ENCODE peak calls at places on chromosomes 12 and 14, in ten cellular contexts. L is body of pancreas; N is keratinocyte; P is CD8-positive, alpha-beta memory T cell; B is dorsolateral prefrontal cortex; W is naive thymus-derived CD4-positive, alpha-beta T cell; F is GM23338; H is IMR-90; Z is astrocyte; X is psoas muscle. A is an unnamed sample.

GRCh38 chr12:116274552-116275375 is 2.7 kb downstream of the MED13L start:
- DNase-seq in L (no peak), N (no peak), P (no peak), B (no peak), W (no peak), F (no peak), H (no peak), Z (no peak), X (no peak), A (no peak)

GRCh38 chr12:22321620-22322019 is 12.9 kb downstream of the ST8SIA1 start:
- DNase-seq in L (no peak), N (no peak), P (peak), B (no peak), W (no peak), F (peak), H (no peak), Z (no peak), X (no peak), A (no peak)

GRCh38 chr14:87888136-87888999 is 104.6 kb downstream of the GALC start:
- DNase-seq in L (peak), N (no peak), P (no peak), B (no peak), W (no peak), F (peak), H (no peak), Z (no peak), X (no peak), A (no peak)

GRCh38 chr12:94208433-94208921 is 60.1 kb downstream of the PLXNC1 start:
- DNase-seq in L (no peak), N (no peak), P (no peak), B (no peak), W (no peak), F (no peak), H (no peak), Z (no peak), X (no peak), A (no peak)

GRCh38 chr12:64621257-64621942 is 11.1 kb downstream of the RASSF3 start:
- DNase-seq in L (no peak), N (no peak), P (no peak), B (no peak), W (no peak), F (no peak), H (peak), Z (peak), X (no peak), A (no peak)

GRCh38 chr12:114902665-114903393 is 218.9 kb upstream of the TBX3 start:
- DNase-seq in L (no peak), N (no peak), P (no peak), B (no peak), W (no peak), F (no peak), H (peak), Z (peak), X (no peak), A (no peak)

GRCh38 chr12:89960011-89960507 is 251.4 kb upstream of the ATP2B1 start:
- DNase-seq in L (no peak), N (peak), P (no peak), B (no peak), W (no peak), F (no peak), H (peak), Z (peak), X (no peak), A (no peak)

GRCh38 chr14:36293824-36294223 is 26.6 kb downstream of the MBIP start:
- DNase-seq in L (no peak), N (no peak), P (no peak), B (no peak), W (no peak), F (no peak), H (peak), Z (peak), X (no peak), A (no peak)

GRCh38 chr12:3154006-3154405 is 76.8 kb downstream of the TSPAN9 start:
- DNase-seq in L (no peak), N (no peak), P (peak), B (no peak), W (no peak), F (no peak), H (no peak), Z (no peak), X (peak), A (no peak)

GRCh38 chr12:185197-185955 is 28.6 kb downstream of the SLC6A12 start:
- DNase-seq in L (no peak), N (no peak), P (no peak), B (no peak), W (no peak), F (no peak), H (no peak), Z (no peak), X (peak), A (no peak)

GRCh38 chr12:84585996-84586395 is 326.6 kb downstream of the SLC6A15 start:
- DNase-seq in L (no peak), N (no peak), P (no peak), B (no peak), W (no peak), F (no peak), H (peak), Z (peak), X (no peak), A (no peak)

GRCh38 chr14:71628433-71628832 is 303.8 kb upstream of the RGS6 start:
- DNase-seq in L (no peak), N (no peak), P (no peak), B (no peak), W (no peak), F (no peak), H (no peak), Z (no peak), X (no peak), A (no peak)

GRCh38 chr14:52992236-52992635 is 41.4 kb upstream of the FERMT2 start:
- DNase-seq in L (no peak), N (no peak), P (no peak), B (no peak), W (no peak), F (no peak), H (no peak), Z (no peak), X (no peak), A (no peak)

GRCh38 chr14:90427848-90428426 is 31.1 kb downstream of the CALM1 start:
- DNase-seq in L (no peak), N (no peak), P (no peak), B (no peak), W (no peak), F (no peak), H (no peak), Z (no peak), X (no peak), A (no peak)

GRCh38 chr14:81441626-81442134 is 41.6 kb upstream of the STON2 start:
- DNase-seq in L (no peak), N (no peak), P (no peak), B (no peak), W (no peak), F (no peak), H (no peak), Z (no peak), X (no peak), A (no peak)

GRCh38 chr14:70654609-70655008 is 12.9 kb downstream of the TTC9 start:
- DNase-seq in L (no peak), N (no peak), P (no peak), B (no peak), W (no peak), F (no peak), H (no peak), Z (no peak), X (no peak), A (no peak)

GRCh38 chr14:77794357-77794756 is 5.6 kb upstream of the ADCK1 start:
- DNase-seq in L (no peak), N (no peak), P (no peak), B (no peak), W (no peak), F (no peak), H (no peak), Z (no peak), X (no peak), A (no peak)

GRCh38 chr14:104432611-104433231 is 146.8 kb upstream of the C14orf180 start:
- DNase-seq in L (no peak), N (no peak), P (peak), B (peak), W (no peak), F (no peak), H (no peak), Z (no peak), X (no peak), A (no peak)

GRCh38 chr12:20289512-20289911 is 78.8 kb upstream of the PDE3A start:
- DNase-seq in L (no peak), N (no peak), P (no peak), B (no peak), W (no peak), F (no peak), H (no peak), Z (no peak), X (no peak), A (no peak)

GRCh38 chr12:59808317-59808910 is 212.6 kb downstream of the SLC16A7 start:
- DNase-seq in L (no peak), N (no peak), P (no peak), B (no peak), W (peak), F (peak), H (peak), Z (peak), X (no peak), A (no peak)

GRCh38 chr14:21405097-21405496 is 21.3 kb upstream of the SUPT16H start:
- DNase-seq in L (no peak), N (no peak), P (no peak), B (no peak), W (no peak), F (no peak), H (no peak), Z (no peak), X (no peak), A (no peak)

GRCh38 chr12:22728989-22729388 is 104.0 kb downstream of the ETNK1 start:
- DNase-seq in L (no peak), N (no peak), P (no peak), B (no peak), W (no peak), F (peak), H (no peak), Z (peak), X (no peak), A (no peak)

GRCh38 chr14:70748422-70748821 is 60.9 kb downstream of the MAP3K9 start:
- DNase-seq in L (no peak), N (no peak), P (no peak), B (no peak), W (no peak), F (no peak), H (no peak), Z (peak), X (no peak), A (no peak)

GRCh38 chr14:90649096-90649495 is 167.1 kb downstream of the TTC7B start:
- DNase-seq in L (no peak), N (no peak), P (no peak), B (no peak), W (no peak), F (peak), H (peak), Z (peak), X (no peak), A (no peak)

GRCh38 chr12:26373606-26374495 is 178.5 kb downstream of the SSPN start:
- DNase-seq in L (no peak), N (peak), P (no peak), B (no peak), W (no peak), F (no peak), H (no peak), Z (peak), X (no peak), A (no peak)

GRCh38 chr12:108629824-108630476 is 3.7 kb downstream of the SELPLG start:
- DNase-seq in L (no peak), N (peak), P (peak), B (no peak), W (peak), F (no peak), H (peak), Z (peak), X (no peak), A (peak)

GRCh38 chr12:41663487-41664258 is 475.6 kb downstream of the PDZRN4 start:
- DNase-seq in L (no peak), N (no peak), P (no peak), B (no peak), W (no peak), F (peak), H (peak), Z (peak), X (no peak), A (no peak)

GRCh38 chr14:59707778-59708635 is 131.4 kb upstream of the CCDC175 start:
- DNase-seq in L (no peak), N (no peak), P (no peak), B (no peak), W (no peak), F (no peak), H (no peak), Z (no peak), X (no peak), A (no peak)

GRCh38 chr12:103334447-103334846 is 161.3 kb downstream of the C12orf42 start:
- DNase-seq in L (no peak), N (no peak), P (no peak), B (no peak), W (no peak), F (no peak), H (no peak), Z (no peak), X (no peak), A (no peak)

GRCh38 chr14:99655521-99655920 is 10.6 kb downstream of the HHIPL1 start:
- DNase-seq in L (no peak), N (no peak), P (no peak), B (no peak), W (no peak), F (no peak), H (peak), Z (peak), X (no peak), A (no peak)

DNA sequence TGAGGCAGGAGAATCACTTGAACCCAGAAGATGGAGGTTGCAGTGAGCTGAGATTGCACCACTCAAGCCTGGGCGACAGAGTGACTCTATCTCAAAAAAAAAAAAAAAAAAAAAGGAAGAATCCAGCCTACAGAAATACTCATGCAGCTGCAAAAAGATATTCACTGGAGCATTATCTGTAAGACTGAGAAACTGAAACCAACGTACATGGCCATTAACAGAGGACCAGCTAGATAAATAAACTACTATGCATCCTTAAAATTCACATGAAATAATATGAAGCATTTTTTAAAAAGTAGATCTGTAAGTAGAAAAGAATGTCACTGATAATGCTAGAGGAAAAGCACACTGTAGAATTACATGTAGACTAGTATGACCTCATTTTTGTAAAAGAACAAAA is 3.5 kb downstream of the SLC7A7 start:
- DNase-seq in L (no peak), N (no peak), P (no peak), B (no peak), W (no peak), F (no peak), H (peak), Z (no peak), X (no peak), A (no peak)
- H3K27ac ChIP-seq in L (no peak), N (no peak), P (no peak), B (no peak), W (no peak), F (no peak), H (no peak), Z (no peak), X (no peak), A (no peak)

GRCh38 chr12:121514184-121514742 is 66.6 kb downstream of the KDM2B start:
- DNase-seq in L (no peak), N (no peak), P (no peak), B (no peak), W (no peak), F (no peak), H (no peak), Z (no peak), X (no peak), A (no peak)
- H3K4me3 ChIP-seq in L (no peak), N (no peak), P (no peak), B (no peak), W (no peak), F (no peak), H (no peak), Z (no peak), X (no peak), A (no peak)

DNA sequence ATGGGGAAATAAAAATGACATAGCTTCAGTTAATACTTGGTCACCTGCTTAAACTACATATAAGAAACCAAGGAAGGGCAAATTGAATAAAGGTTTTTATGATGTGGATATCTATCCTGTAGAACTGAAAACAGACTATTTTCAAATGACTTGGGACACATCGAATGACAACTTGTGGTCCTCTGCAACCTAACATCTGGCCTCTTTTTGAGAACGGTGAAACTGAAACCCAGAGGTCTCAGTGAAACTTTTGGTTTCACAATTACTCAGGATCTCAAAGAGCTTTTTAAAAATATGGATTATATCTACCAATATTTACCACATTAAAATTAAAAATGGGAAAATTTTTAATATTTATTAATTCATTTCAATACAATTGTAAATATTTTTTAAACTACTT is 65.2 kb downstream of the PPP2R5E start:
- DNase-seq in L (no peak), N (no peak), P (no peak), B (no peak), W (no peak), F (no peak), H (no peak), Z (no peak), X (no peak), A (no peak)
- H3K27ac ChIP-seq in L (no peak), N (no peak), P (no peak), B (no peak), W (no peak), F (no peak), H (no peak), Z (no peak), X (no peak), A (no peak)

DNA sequence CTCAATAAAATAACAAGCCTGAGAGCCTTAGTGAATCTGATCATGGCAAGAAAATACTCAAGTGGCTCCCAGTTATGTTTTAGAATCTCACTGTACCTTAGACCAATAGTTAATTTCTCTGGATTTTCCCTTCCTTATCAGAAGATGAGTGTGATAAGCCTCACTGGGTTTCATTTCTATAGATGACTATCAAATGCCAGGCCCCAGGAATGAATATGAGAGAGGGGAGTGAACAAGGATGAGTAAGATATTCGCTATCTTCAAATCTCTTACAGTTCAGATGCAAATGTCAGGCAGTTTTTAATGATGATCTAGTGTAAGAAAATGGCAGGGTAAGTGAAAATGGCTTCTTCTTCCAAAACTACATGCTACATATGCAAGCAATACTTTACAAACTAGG is 26.1 kb upstream of the OR10P1 start:
- DNase-seq in L (no peak), N (no peak), P (no peak), B (no peak), W (no peak), F (no peak), H (no peak), Z (no peak), X (no peak), A (no peak)
- H3K4me3 ChIP-seq in L (no peak), N (no peak), P (no peak), B (no peak), W (no peak), F (no peak), H (no peak), Z (no peak), X (no peak), A (no peak)

GRCh38 chr14:68363401-68363800 is 429.5 kb downstream of the ZFP36L1 start:
- DNase-seq in L (no peak), N (no peak), P (no peak), B (no peak), W (no peak), F (peak), H (no peak), Z (no peak), X (no peak), A (no peak)

GRCh38 chr14:68364823-68365222 is 428.0 kb downstream of the ZFP36L1 start:
- DNase-seq in L (no peak), N (no peak), P (no peak), B (no peak), W (no peak), F (peak), H (no peak), Z (peak), X (no peak), A (no peak)

GRCh38 chr14:68365228-68365627 is 427.6 kb downstream of the ZFP36L1 start:
- DNase-seq in L (no peak), N (peak), P (no peak), B (no peak), W (no peak), F (no peak), H (peak), Z (peak), X (no peak), A (no peak)

GRCh38 chr14:68362841-68363240 is 430.0 kb downstream of the ZFP36L1 start:
- DNase-seq in L (no peak), N (no peak), P (no peak), B (no peak), W (no peak), F (no peak), H (no peak), Z (no peak), X (no peak), A (no peak)

GRCh38 chr14:68363841-68364711 is 428.8 kb downstream of the ZFP36L1 start:
- DNase-seq in L (no peak), N (no peak), P (no peak), B (peak), W (no peak), F (peak), H (peak), Z (peak), X (peak), A (no peak)
- H3K27ac ChIP-seq in L (peak), N (no peak), P (no peak), B (peak), W (no peak), F (peak), H (no peak), Z (peak), X (peak), A (no peak)

DNA sequence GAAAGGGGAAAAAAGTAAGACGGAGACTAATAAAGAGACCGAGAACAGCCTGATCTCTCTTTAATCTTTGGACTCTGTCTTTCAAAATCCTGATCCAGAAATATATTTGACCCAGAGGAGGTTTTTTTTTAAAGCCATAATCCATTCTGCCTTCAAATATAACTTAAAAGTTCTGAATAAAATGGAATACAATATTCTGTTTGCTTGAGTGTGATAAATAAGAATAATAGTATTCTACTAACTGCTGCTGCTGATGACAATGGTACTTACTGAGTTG is 1196.0 kb downstream of the GALC start:
- DNase-seq in L (no peak), N (no peak), P (no peak), B (no peak), W (no peak), F (no peak), H (no peak), Z (no peak), X (no peak), A (no peak)
- H3K4me3 ChIP-seq in L (no peak), N (no peak), P (no peak), B (no peak), W (no peak), F (no peak), H (no peak), Z (no peak), X (no peak), A (no peak)

GRCh38 chr14:95057147-95057546 is 100.2 kb downstream of the DICER1 start:
- DNase-seq in L (no peak), N (no peak), P (no peak), B (no peak), W (no peak), F (no peak), H (no peak), Z (no peak), X (no peak), A (no peak)
- H3K27ac ChIP-seq in L (no peak), N (no peak), P (no peak), B (no peak), W (no peak), F (no peak), H (no peak), Z (no peak), X (no peak), A (no peak)

GRCh38 chr14:67932708-67933107 is 113.1 kb downstream of the RAD51B start:
- DNase-seq in L (no peak), N (no peak), P (no peak), B (no peak), W (no peak), F (no peak), H (no peak), Z (no peak), X (no peak), A (no peak)

GRCh38 chr14:67934087-67934486 is 114.5 kb downstream of the RAD51B start:
- DNase-seq in L (peak), N (peak), P (no peak), B (no peak), W (peak), F (peak), H (peak), Z (peak), X (no peak), A (no peak)

GRCh38 chr14:67926821-67927220 is 107.2 kb downstream of the RAD51B start:
- DNase-seq in L (no peak), N (no peak), P (no peak), B (no peak), W (no peak), F (no peak), H (no peak), Z (no peak), X (no peak), A (no peak)

DNA sequence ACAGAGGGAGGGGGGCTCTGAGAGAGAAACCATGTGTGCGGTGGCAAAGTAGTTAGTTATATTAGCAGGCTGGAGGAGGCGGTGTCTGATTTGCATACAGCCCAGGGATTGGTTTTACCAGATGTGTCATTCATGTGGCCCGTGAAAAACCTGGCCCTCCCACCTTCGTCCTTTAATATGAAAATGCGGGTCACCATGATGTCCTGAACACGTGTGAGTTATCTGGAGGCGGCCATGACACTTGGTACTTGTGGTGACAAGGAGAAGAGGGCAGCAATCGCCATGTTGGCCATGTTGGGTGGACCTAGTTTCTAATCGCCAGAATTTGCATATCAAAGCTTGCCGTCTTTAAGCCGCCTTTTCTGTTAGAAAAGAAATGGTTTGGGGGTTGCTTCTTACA is 108.8 kb downstream of the RAD51B start:
- DNase-seq in L (no peak), N (no peak), P (no peak), B (no peak), W (no peak), F (peak), H (no peak), Z (no peak), X (no peak), A (no peak)
- H3K4me3 ChIP-seq in L (no peak), N (no peak), P (no peak), B (no peak), W (no peak), F (no peak), H (no peak), Z (no peak), X (no peak), A (no peak)

A was measured in effector memory CD4-positive, alpha-beta T cell.